ENCODE peak calls at places on chromosomes 4 and X, in ten cellular contexts. One of them, this sample, is unnamed.
A peak's percentile ranks its signal among the peaks of the same experiment; 100 is the strongest.

GRCh38 chr4:40731792-40732245 is 17.9 kb upstream of the NSUN7 start:
- DNase-seq in NCI-H510A: peak; percentile 24
- DNase-seq in ELR: no peak
- DNase-seq in T-helper 22 cell: no peak
- DNase-seq in AG08396: no peak
- DNase-seq in cardiac fibroblast: no peak
- DNase-seq in H4: no peak
- DNase-seq in cerebellar nuclear complex: no peak
- DNase-seq in AG10803: no peak
- DNase-seq in bronchial epithelial cell: no peak
- DNase-seq in this sample: no peak

GRCh38 chr4:62320612-62321011 is 1120.5 kb downstream of the ADGRL3 start:
- DNase-seq in NCI-H510A: no peak
- DNase-seq in ELR: no peak
- DNase-seq in T-helper 22 cell: no peak
- DNase-seq in AG08396: no peak
- DNase-seq in cardiac fibroblast: no peak
- DNase-seq in H4: no peak
- DNase-seq in cerebellar nuclear complex: no peak
- DNase-seq in AG10803: no peak
- DNase-seq in bronchial epithelial cell: no peak
- DNase-seq in this sample: no peak

GRCh38 chrX:54447461-54447860 is 7.3 kb downstream of the TSR2 start:
- DNase-seq in NCI-H510A: no peak
- DNase-seq in ELR: peak; percentile 22
- DNase-seq in T-helper 22 cell: no peak
- DNase-seq in AG08396: no peak
- DNase-seq in cardiac fibroblast: peak; percentile 15
- DNase-seq in H4: no peak
- DNase-seq in cerebellar nuclear complex: no peak
- DNase-seq in AG10803: peak; percentile 9
- DNase-seq in bronchial epithelial cell: peak; percentile 0
- DNase-seq in this sample: no peak

GRCh38 chrX:45524296-45524695 is 323.6 kb upstream of the DIPK2B start:
- DNase-seq in NCI-H510A: no peak
- DNase-seq in ELR: no peak
- DNase-seq in T-helper 22 cell: no peak
- DNase-seq in AG08396: no peak
- DNase-seq in cardiac fibroblast: peak; percentile 84
- DNase-seq in H4: no peak
- DNase-seq in cerebellar nuclear complex: no peak
- DNase-seq in AG10803: peak; percentile 23
- DNase-seq in bronchial epithelial cell: peak; percentile 67
- DNase-seq in this sample: no peak

GRCh38 chrX:15146515-15146914 is 123.4 kb downstream of the ASB9 start:
- DNase-seq in NCI-H510A: no peak
- DNase-seq in ELR: peak; percentile 33
- DNase-seq in T-helper 22 cell: no peak
- DNase-seq in AG08396: peak; percentile 7
- DNase-seq in cardiac fibroblast: peak; percentile 16
- DNase-seq in H4: no peak
- DNase-seq in cerebellar nuclear complex: no peak
- DNase-seq in AG10803: peak; percentile 5
- DNase-seq in bronchial epithelial cell: no peak
- DNase-seq in this sample: no peak

GRCh38 chrX:37420179-37420578 is 71.0 kb downstream of the PRRG1 start:
- DNase-seq in NCI-H510A: no peak
- DNase-seq in ELR: peak; percentile 0
- DNase-seq in T-helper 22 cell: no peak
- DNase-seq in AG08396: no peak
- DNase-seq in cardiac fibroblast: peak; percentile 39
- DNase-seq in H4: no peak
- DNase-seq in cerebellar nuclear complex: no peak
- DNase-seq in AG10803: peak; percentile 15
- DNase-seq in bronchial epithelial cell: no peak
- DNase-seq in this sample: no peak

GRCh38 chr4:52658671-52659015 is 458 bp downstream of the USP46 start:
- DNase-seq in NCI-H510A: no peak
- DNase-seq in ELR: peak; percentile 11
- DNase-seq in T-helper 22 cell: no peak
- DNase-seq in AG08396: no peak
- DNase-seq in cardiac fibroblast: no peak
- DNase-seq in H4: no peak
- DNase-seq in cerebellar nuclear complex: no peak
- DNase-seq in AG10803: no peak
- DNase-seq in bronchial epithelial cell: no peak
- DNase-seq in this sample: no peak

GRCh38 chrX:154094833-154095232 is 2.7 kb downstream of the MECP2 start:
- DNase-seq in NCI-H510A: no peak
- DNase-seq in ELR: no peak
- DNase-seq in T-helper 22 cell: no peak
- DNase-seq in AG08396: no peak
- DNase-seq in cardiac fibroblast: no peak
- DNase-seq in H4: no peak
- DNase-seq in cerebellar nuclear complex: no peak
- DNase-seq in AG10803: no peak
- DNase-seq in bronchial epithelial cell: no peak
- DNase-seq in this sample: no peak

GRCh38 chr4:3302164-3302785 is 9.5 kb downstream of the RGS12 start:
- DNase-seq in NCI-H510A: no peak
- DNase-seq in ELR: no peak
- DNase-seq in T-helper 22 cell: peak; percentile 89
- DNase-seq in AG08396: peak; percentile 62
- DNase-seq in cardiac fibroblast: no peak
- DNase-seq in H4: peak; percentile 47
- DNase-seq in cerebellar nuclear complex: no peak
- DNase-seq in AG10803: no peak
- DNase-seq in bronchial epithelial cell: no peak
- DNase-seq in this sample: peak; percentile 95

GRCh38 chr4:13705521-13706035 is 78.1 kb upstream of the BOD1L1 start:
- DNase-seq in NCI-H510A: no peak
- DNase-seq in ELR: peak; percentile 3
- DNase-seq in T-helper 22 cell: no peak
- DNase-seq in AG08396: no peak
- DNase-seq in cardiac fibroblast: no peak
- DNase-seq in H4: no peak
- DNase-seq in cerebellar nuclear complex: no peak
- DNase-seq in AG10803: no peak
- DNase-seq in bronchial epithelial cell: peak; percentile 55
- DNase-seq in this sample: no peak

GRCh38 chrX:119067023-119067739 is 5.6 kb upstream of the CT47C1 start:
- DNase-seq in NCI-H510A: peak; percentile 4
- DNase-seq in ELR: peak; percentile 67
- DNase-seq in T-helper 22 cell: no peak
- DNase-seq in AG08396: peak; percentile 71
- DNase-seq in cardiac fibroblast: peak; percentile 71
- DNase-seq in H4: peak; percentile 59
- DNase-seq in cerebellar nuclear complex: no peak
- DNase-seq in AG10803: peak; percentile 53
- DNase-seq in bronchial epithelial cell: peak; percentile 46
- DNase-seq in this sample: no peak

GRCh38 chr4:124321370-124321769 is 391.2 kb downstream of the ANKRD50 start:
- DNase-seq in NCI-H510A: no peak
- DNase-seq in ELR: peak; percentile 1
- DNase-seq in T-helper 22 cell: no peak
- DNase-seq in AG08396: no peak
- DNase-seq in cardiac fibroblast: peak; percentile 21
- DNase-seq in H4: no peak
- DNase-seq in cerebellar nuclear complex: no peak
- DNase-seq in AG10803: no peak
- DNase-seq in bronchial epithelial cell: no peak
- DNase-seq in this sample: no peak

GRCh38 chr4:69656653-69657158 is 3.7 kb upstream of the UGT2A1 start:
- DNase-seq in NCI-H510A: no peak
- DNase-seq in ELR: no peak
- DNase-seq in T-helper 22 cell: no peak
- DNase-seq in AG08396: no peak
- DNase-seq in cardiac fibroblast: no peak
- DNase-seq in H4: no peak
- DNase-seq in cerebellar nuclear complex: no peak
- DNase-seq in AG10803: no peak
- DNase-seq in bronchial epithelial cell: no peak
- DNase-seq in this sample: no peak

This sample was measured in naive thymus-derived CD4-positive, alpha-beta T cell.